ENCODE peak calls at places on chromosomes 7 and 10, in seven cellular contexts. One of them, this sample, is unnamed.

GRCh38 chr10:104267721-104268690 is 978 bp upstream of the GSTO2 start:
- DNase-seq in ovary: no peak
- DNase-seq in adrenal gland: no peak
- DNase-seq in body of pancreas: no peak
- DNase-seq in endothelial cell of umbilical vein: no peak
- DNase-seq in stomach: no peak
- DNase-seq in heart left ventricle: no peak
- DNase-seq in this sample: no peak

GRCh38 chr10:131729361-131729760 is 171.4 kb upstream of the PPP2R2D start:
- DNase-seq in ovary: no peak
- DNase-seq in adrenal gland: no peak
- DNase-seq in body of pancreas: no peak
- DNase-seq in endothelial cell of umbilical vein: no peak
- DNase-seq in stomach: peak
- DNase-seq in heart left ventricle: no peak
- DNase-seq in this sample: no peak

GRCh38 chr10:1434202-1434601 is 303.1 kb downstream of the ADARB2 start:
- DNase-seq in ovary: no peak
- DNase-seq in adrenal gland: no peak
- DNase-seq in body of pancreas: no peak
- DNase-seq in endothelial cell of umbilical vein: no peak
- DNase-seq in stomach: no peak
- DNase-seq in heart left ventricle: no peak
- DNase-seq in this sample: no peak

GRCh38 chr7:70142247-70142932 is 544.1 kb downstream of the AUTS2 start:
- DNase-seq in ovary: no peak
- DNase-seq in adrenal gland: no peak
- DNase-seq in body of pancreas: no peak
- DNase-seq in endothelial cell of umbilical vein: no peak
- DNase-seq in stomach: no peak
- DNase-seq in heart left ventricle: no peak
- DNase-seq in this sample: no peak

GRCh38 chr10:21989453-21990154 is 13.9 kb downstream of the DNAJC1 start:
- DNase-seq in ovary: peak
- DNase-seq in adrenal gland: peak
- DNase-seq in body of pancreas: peak
- DNase-seq in endothelial cell of umbilical vein: peak
- DNase-seq in stomach: peak
- DNase-seq in heart left ventricle: peak
- DNase-seq in this sample: no peak

GRCh38 chr7:95420996-95421846 is 13.6 kb downstream of the PON2 start:
- DNase-seq in ovary: no peak
- DNase-seq in adrenal gland: no peak
- DNase-seq in body of pancreas: no peak
- DNase-seq in endothelial cell of umbilical vein: no peak
- DNase-seq in stomach: no peak
- DNase-seq in heart left ventricle: no peak
- DNase-seq in this sample: no peak

GRCh38 chr7:148722340-148723165 is 23.9 kb downstream of the CUL1 start:
- DNase-seq in ovary: no peak
- DNase-seq in adrenal gland: peak
- DNase-seq in body of pancreas: peak
- DNase-seq in endothelial cell of umbilical vein: peak
- DNase-seq in stomach: peak
- DNase-seq in heart left ventricle: no peak
- DNase-seq in this sample: no peak

GRCh38 chr7:116395125-116395791 is 104.3 kb upstream of the CAV2 start:
- DNase-seq in ovary: peak
- DNase-seq in adrenal gland: no peak
- DNase-seq in body of pancreas: no peak
- DNase-seq in endothelial cell of umbilical vein: peak
- DNase-seq in stomach: no peak
- DNase-seq in heart left ventricle: no peak
- DNase-seq in this sample: no peak

GRCh38 chr10:70234668-70235447 is 1.6 kb upstream of the PPA1 start:
- DNase-seq in ovary: peak
- DNase-seq in adrenal gland: peak
- DNase-seq in body of pancreas: no peak
- DNase-seq in endothelial cell of umbilical vein: no peak
- DNase-seq in stomach: no peak
- DNase-seq in heart left ventricle: no peak
- DNase-seq in this sample: peak

GRCh38 chr10:52865213-52865612 is 92.6 kb upstream of the MBL2 start:
- DNase-seq in ovary: no peak
- DNase-seq in adrenal gland: no peak
- DNase-seq in body of pancreas: no peak
- DNase-seq in endothelial cell of umbilical vein: no peak
- DNase-seq in stomach: no peak
- DNase-seq in heart left ventricle: no peak
- DNase-seq in this sample: no peak

GRCh38 chr7:106022193-106022821 is 59.2 kb downstream of the CDHR3 start:
- DNase-seq in ovary: no peak
- DNase-seq in adrenal gland: no peak
- DNase-seq in body of pancreas: peak
- DNase-seq in endothelial cell of umbilical vein: no peak
- DNase-seq in stomach: peak
- DNase-seq in heart left ventricle: no peak
- DNase-seq in this sample: no peak

GRCh38 chr10:31702954-31703353 is 225.7 kb downstream of the ARHGAP12 start:
- DNase-seq in ovary: no peak
- DNase-seq in adrenal gland: no peak
- DNase-seq in body of pancreas: no peak
- DNase-seq in endothelial cell of umbilical vein: no peak
- DNase-seq in stomach: no peak
- DNase-seq in heart left ventricle: no peak
- DNase-seq in this sample: no peak

GRCh38 chr10:46226232-46226631 is 60.6 kb upstream of the ANTXRL start:
- DNase-seq in ovary: no peak
- DNase-seq in adrenal gland: no peak
- DNase-seq in body of pancreas: no peak
- DNase-seq in endothelial cell of umbilical vein: no peak
- DNase-seq in stomach: peak
- DNase-seq in heart left ventricle: peak
- DNase-seq in this sample: peak

GRCh38 chr10:103958996-103959395 is 7.9 kb upstream of the SLK start:
- DNase-seq in ovary: no peak
- DNase-seq in adrenal gland: no peak
- DNase-seq in body of pancreas: no peak
- DNase-seq in endothelial cell of umbilical vein: no peak
- DNase-seq in stomach: no peak
- DNase-seq in heart left ventricle: no peak
- DNase-seq in this sample: no peak

GRCh38 chr10:132526676-132527075 is 10.9 kb upstream of the INPP5A start:
- DNase-seq in ovary: no peak
- DNase-seq in adrenal gland: no peak
- DNase-seq in body of pancreas: no peak
- DNase-seq in endothelial cell of umbilical vein: no peak
- DNase-seq in stomach: no peak
- DNase-seq in heart left ventricle: no peak
- DNase-seq in this sample: no peak

GRCh38 chr10:125792342-125793063 is 16.9 kb upstream of the MMP21 start:
- DNase-seq in ovary: no peak
- DNase-seq in adrenal gland: no peak
- DNase-seq in body of pancreas: no peak
- DNase-seq in endothelial cell of umbilical vein: no peak
- DNase-seq in stomach: no peak
- DNase-seq in heart left ventricle: no peak
- DNase-seq in this sample: no peak

GRCh38 chr10:10794776-10795175 is 222.9 kb upstream of the CELF2 start:
- DNase-seq in ovary: no peak
- DNase-seq in adrenal gland: no peak
- DNase-seq in body of pancreas: no peak
- DNase-seq in endothelial cell of umbilical vein: no peak
- DNase-seq in stomach: no peak
- DNase-seq in heart left ventricle: no peak
- DNase-seq in this sample: no peak

GRCh38 chr10:72727128-72727527 is 35.2 kb downstream of the MCU start:
- DNase-seq in ovary: no peak
- DNase-seq in adrenal gland: no peak
- DNase-seq in body of pancreas: no peak
- DNase-seq in endothelial cell of umbilical vein: no peak
- DNase-seq in stomach: no peak
- DNase-seq in heart left ventricle: no peak
- DNase-seq in this sample: no peak

GRCh38 chr7:79876769-79877362 is 257.8 kb upstream of the GNAI1 start:
- DNase-seq in ovary: no peak
- DNase-seq in adrenal gland: no peak
- DNase-seq in body of pancreas: no peak
- DNase-seq in endothelial cell of umbilical vein: peak
- DNase-seq in stomach: no peak
- DNase-seq in heart left ventricle: no peak
- DNase-seq in this sample: no peak

GRCh38 chr10:12606461-12606860 is 257.1 kb downstream of the CAMK1D start:
- DNase-seq in ovary: no peak
- DNase-seq in adrenal gland: no peak
- DNase-seq in body of pancreas: no peak
- DNase-seq in endothelial cell of umbilical vein: no peak
- DNase-seq in stomach: no peak
- DNase-seq in heart left ventricle: no peak
- DNase-seq in this sample: no peak

GRCh38 chr10:5684971-5685763 is 529 bp downstream of the TASOR2 start:
- DNase-seq in ovary: peak
- DNase-seq in adrenal gland: peak
- DNase-seq in body of pancreas: peak
- DNase-seq in endothelial cell of umbilical vein: peak
- DNase-seq in stomach: peak
- DNase-seq in heart left ventricle: peak
- DNase-seq in this sample: no peak

GRCh38 chr7:149801002-149801566 is 27.7 kb upstream of the ZNF467 start:
- DNase-seq in ovary: no peak
- DNase-seq in adrenal gland: no peak
- DNase-seq in body of pancreas: no peak
- DNase-seq in endothelial cell of umbilical vein: no peak
- DNase-seq in stomach: no peak
- DNase-seq in heart left ventricle: no peak
- DNase-seq in this sample: no peak

GRCh38 chr7:91915401-91916067 is 25.1 kb upstream of the AKAP9 start:
- DNase-seq in ovary: no peak
- DNase-seq in adrenal gland: no peak
- DNase-seq in body of pancreas: no peak
- DNase-seq in endothelial cell of umbilical vein: no peak
- DNase-seq in stomach: no peak
- DNase-seq in heart left ventricle: no peak
- DNase-seq in this sample: no peak

GRCh38 chr7:140726304-140726703 is 29.8 kb downstream of the NDUFB2 start:
- DNase-seq in ovary: no peak
- DNase-seq in adrenal gland: no peak
- DNase-seq in body of pancreas: no peak
- DNase-seq in endothelial cell of umbilical vein: peak
- DNase-seq in stomach: no peak
- DNase-seq in heart left ventricle: no peak
- DNase-seq in this sample: no peak
- TF ChIP-seq CTCF in ovary: no peak
- TF ChIP-seq CTCF in adrenal gland: peak
- TF ChIP-seq CTCF in body of pancreas: no peak
- TF ChIP-seq CTCF in endothelial cell of umbilical vein: no peak
- TF ChIP-seq CTCF in stomach: no peak
- TF ChIP-seq CTCF in heart left ventricle: peak
- TF ChIP-seq CTCF in this sample: no peak

GRCh38 chr7:151252961-151253691 is 4.6 kb upstream of the SMARCD3 start:
- DNase-seq in ovary: no peak
- DNase-seq in adrenal gland: no peak
- DNase-seq in body of pancreas: no peak
- DNase-seq in endothelial cell of umbilical vein: no peak
- DNase-seq in stomach: no peak
- DNase-seq in heart left ventricle: no peak
- DNase-seq in this sample: no peak
- H3K27ac ChIP-seq in ovary: no peak
- H3K27ac ChIP-seq in adrenal gland: no peak
- H3K27ac ChIP-seq in body of pancreas: no peak
- H3K27ac ChIP-seq in endothelial cell of umbilical vein: no peak
- H3K27ac ChIP-seq in stomach: no peak
- H3K27ac ChIP-seq in heart left ventricle: peak
- H3K27ac ChIP-seq in this sample: peak

DNA sequence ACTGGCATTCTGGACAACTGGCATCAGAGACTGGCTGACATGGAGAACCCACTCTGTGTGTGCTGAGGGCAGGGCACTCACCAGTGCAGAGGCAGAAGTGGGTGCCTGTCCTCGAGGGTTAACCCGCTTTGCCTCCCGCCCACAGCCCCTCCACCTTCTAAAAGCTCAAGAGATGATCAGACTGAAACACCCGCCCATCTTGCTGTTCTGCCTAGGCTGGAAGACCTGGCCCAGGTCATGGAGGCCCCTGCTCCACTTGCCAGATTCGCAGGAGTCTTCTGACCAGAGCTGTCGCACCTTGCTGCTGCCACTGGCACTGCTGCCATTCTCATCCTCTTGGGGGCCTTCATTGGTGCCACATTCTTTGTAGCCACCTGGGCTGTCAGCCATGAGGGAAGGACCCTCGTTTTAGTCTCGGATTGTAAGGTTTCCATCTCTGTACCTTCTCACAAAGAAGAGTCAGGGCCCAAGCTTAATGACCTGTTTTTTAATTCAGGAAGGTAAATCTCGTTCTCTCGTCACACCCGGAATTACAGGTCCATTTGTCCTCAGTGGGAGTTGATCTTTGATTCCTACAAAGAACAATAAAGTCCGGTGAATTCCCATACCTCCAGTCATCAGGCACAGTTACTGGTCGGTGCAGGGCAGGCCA is 1.9 kb downstream of the CYREN start:
- DNase-seq in ovary: no peak
- DNase-seq in adrenal gland: no peak
- DNase-seq in body of pancreas: no peak
- DNase-seq in endothelial cell of umbilical vein: no peak
- DNase-seq in stomach: no peak
- DNase-seq in heart left ventricle: no peak
- DNase-seq in this sample: no peak
- TF ChIP-seq POLR2A in ovary: no peak
- TF ChIP-seq POLR2A in adrenal gland: no peak
- TF ChIP-seq POLR2A in body of pancreas: no peak
- TF ChIP-seq POLR2A in endothelial cell of umbilical vein: no peak
- TF ChIP-seq POLR2A in stomach: no peak
- TF ChIP-seq POLR2A in heart left ventricle: no peak
- TF ChIP-seq POLR2A in this sample: no peak

GRCh38 chr7:137381045-137381444 is 37.5 kb upstream of the PTN start:
- DNase-seq in ovary: no peak
- DNase-seq in adrenal gland: no peak
- DNase-seq in body of pancreas: no peak
- DNase-seq in endothelial cell of umbilical vein: no peak
- DNase-seq in stomach: no peak
- DNase-seq in heart left ventricle: no peak
- DNase-seq in this sample: no peak
- TF ChIP-seq CTCF in ovary: no peak
- TF ChIP-seq CTCF in adrenal gland: no peak
- TF ChIP-seq CTCF in body of pancreas: no peak
- TF ChIP-seq CTCF in endothelial cell of umbilical vein: no peak
- TF ChIP-seq CTCF in stomach: no peak
- TF ChIP-seq CTCF in heart left ventricle: no peak
- TF ChIP-seq CTCF in this sample: no peak

This sample was measured in esophagus muscularis mucosa.